ENCODE peak calls at places on chromosomes 3 and 15, in nine cellular contexts. U, C, T, O, Z, W, V, I and S are unnamed samples.

GRCh38 chr3:23859012-23859743 is 53.4 kb downstream of the UBE2E1 start:
- DNase-seq in U (no peak), C (no peak), T (no peak), O (no peak), Z (no peak), W (peak), V (peak), I (no peak), S (no peak)

GRCh38 chr15:53586815-53587214 is 172.6 kb downstream of the WDR72 start:
- DNase-seq in U (no peak), C (no peak), T (peak), O (no peak), Z (peak), W (no peak), V (no peak), I (no peak), S (no peak)

GRCh38 chr15:48925714-48926223 is 38.0 kb downstream of the SHC4 start:
- DNase-seq in U (peak), C (no peak), T (no peak), O (no peak), Z (no peak), W (peak), V (peak), I (no peak), S (no peak)

GRCh38 chr3:52831500-52832301 is 1.2 kb upstream of the ITIH4 start:
- DNase-seq in U (peak), C (peak), T (no peak), O (no peak), Z (no peak), W (peak), V (peak), I (no peak), S (no peak)

GRCh38 chr15:68175527-68175926 is 29.6 kb downstream of the CALML4 start:
- DNase-seq in U (no peak), C (no peak), T (no peak), O (no peak), Z (no peak), W (no peak), V (no peak), I (no peak), S (no peak)

GRCh38 chr3:88991496-88991895 is 115.9 kb upstream of the EPHA3 start:
- DNase-seq in U (peak), C (no peak), T (no peak), O (no peak), Z (no peak), W (no peak), V (no peak), I (no peak), S (no peak)

GRCh38 chr15:28260317-28260716 is 61.7 kb downstream of the HERC2 start:
- DNase-seq in U (no peak), C (no peak), T (no peak), O (no peak), Z (no peak), W (no peak), V (no peak), I (no peak), S (no peak)

GRCh38 chr3:46561511-46561910 is 4.6 kb downstream of the LRRC2 start:
- DNase-seq in U (no peak), C (no peak), T (no peak), O (no peak), Z (no peak), W (no peak), V (no peak), I (no peak), S (no peak)